ENCODE peak calls at places on chromosomes 11 and 22, in five cellular contexts. M, B, N, I and O are unnamed samples.

GRCh38 chr22:33328789-33329296 is 270.7 kb upstream of the SYN3 start:
- DNase-seq in M (no peak), B (no peak), N (no peak), I (peak; percentile 43), O (no peak)

GRCh38 chr11:65501005-65501529 is 2.2 kb downstream of the MALAT1 start:
- DNase-seq in M (no peak), B (no peak), N (no peak), I (no peak), O (no peak)

GRCh38 chr11:1014276-1014675 is 22.2 kb downstream of the MUC6 start:
- DNase-seq in M (no peak), B (no peak), N (no peak), I (no peak), O (no peak)

GRCh38 chr11:76990628-76991027 is 43.6 kb upstream of the B3GNT6 start:
- DNase-seq in M (no peak), B (no peak), N (no peak), I (no peak), O (no peak)

GRCh38 chr11:36508743-36509142 is 1.3 kb downstream of the TRAF6 start:
- DNase-seq in M (no peak), B (no peak), N (no peak), I (no peak), O (no peak)

GRCh38 chr11:130816941-130817607 is 99.2 kb downstream of the SNX19 start:
- DNase-seq in M (no peak), B (no peak), N (no peak), I (no peak), O (no peak)

GRCh38 chr11:124174001-124174400 is 9.1 kb upstream of the OR10D3 start:
- DNase-seq in M (no peak), B (no peak), N (no peak), I (peak; percentile 48), O (peak; percentile 96)

GRCh38 chr11:83025267-83025704 is 46.4 kb downstream of the RAB30 start:
- DNase-seq in M (no peak), B (no peak), N (no peak), I (no peak), O (peak; percentile 81)

GRCh38 chr22:20805972-20806471 is 32.1 kb downstream of the SERPIND1 start:
- DNase-seq in M (no peak), B (no peak), N (no peak), I (no peak), O (no peak)

GRCh38 chr11:64842851-64843841 is 1.3 kb downstream of the CDC42BPG start:
- DNase-seq in M (no peak), B (no peak), N (no peak), I (no peak), O (peak; percentile 37)

GRCh38 chr11:20388096-20389055 is 860 bp downstream of the PRMT3 start:
- DNase-seq in M (no peak), B (no peak), N (no peak), I (peak; percentile 11), O (no peak)

GRCh38 chr11:124467376-124468061 is 22.0 kb upstream of the OR8B8 start:
- DNase-seq in M (no peak), B (no peak), N (no peak), I (no peak), O (no peak)

GRCh38 chr22:50119768-50120251 is 30.0 kb downstream of the MOV10L1 start:
- DNase-seq in M (no peak), B (no peak), N (no peak), I (no peak), O (peak; percentile 58)

GRCh38 chr11:112834277-112834755 is 126.9 kb upstream of the NCAM1 start:
- DNase-seq in M (no peak), B (no peak), N (no peak), I (no peak), O (peak; percentile 52)

GRCh38 chr22:26599505-26599904 is 9.6 kb upstream of the TPST2 start:
- DNase-seq in M (no peak), B (no peak), N (peak; percentile 41), I (no peak), O (peak; percentile 9)

GRCh38 chr11:121341609-121342008 is 49.0 kb downstream of the SC5D start:
- DNase-seq in M (no peak), B (no peak), N (no peak), I (no peak), O (no peak)

GRCh38 chr11:110432713-110433392 is 3.1 kb downstream of the FDX1 start:
- DNase-seq in M (no peak), B (no peak), N (no peak), I (peak; percentile 8), O (no peak)